ENCODE peak calls at places on chromosomes 3 and 15, in six cellular contexts. W, J, A, Z, M and P are unnamed samples.

GRCh38 chr15:100812802-100813201 is 66.8 kb upstream of the ALDH1A3 start:
- DNase-seq in J (no peak), Z (no peak), M (no peak), A (no peak), W (no peak), P (no peak)

GRCh38 chr3:10816019-10816862 is at the start of gene SLC6A11:
- DNase-seq in A (no peak), Z (no peak), M (no peak), J (no peak), W (no peak), P (no peak)

GRCh38 chr15:44490628-44491027 is 46.3 kb upstream of the EIF3J start:
- DNase-seq in W (no peak), Z (no peak), A (no peak), J (no peak), M (no peak), P (no peak)

GRCh38 chr15:59741274-59741906 is 52.3 kb upstream of the BNIP2 start:
- DNase-seq in Z (peak), M (no peak), A (no peak), J (no peak), W (no peak), P (no peak)

GRCh38 chr3:122271246-122271898 is 53.7 kb upstream of the CSTA start:
- DNase-seq in J (no peak), M (no peak), Z (no peak), A (no peak), W (no peak), P (no peak)

GRCh38 chr15:45714501-45715488 is 80.0 kb downstream of the SQOR start:
- DNase-seq in M (peak), Z (peak), A (peak), W (peak), J (no peak), P (peak)

GRCh38 chr3:126197854-126198584 is 17.6 kb upstream of the ALDH1L1 start:
- DNase-seq in A (peak), M (peak), W (peak), J (peak), Z (peak), P (peak)

GRCh38 chr15:63083046-63083445 is 38.6 kb upstream of the LACTB start:
- DNase-seq in W (no peak), A (peak), M (peak), Z (no peak), J (no peak), P (no peak)

DNA sequence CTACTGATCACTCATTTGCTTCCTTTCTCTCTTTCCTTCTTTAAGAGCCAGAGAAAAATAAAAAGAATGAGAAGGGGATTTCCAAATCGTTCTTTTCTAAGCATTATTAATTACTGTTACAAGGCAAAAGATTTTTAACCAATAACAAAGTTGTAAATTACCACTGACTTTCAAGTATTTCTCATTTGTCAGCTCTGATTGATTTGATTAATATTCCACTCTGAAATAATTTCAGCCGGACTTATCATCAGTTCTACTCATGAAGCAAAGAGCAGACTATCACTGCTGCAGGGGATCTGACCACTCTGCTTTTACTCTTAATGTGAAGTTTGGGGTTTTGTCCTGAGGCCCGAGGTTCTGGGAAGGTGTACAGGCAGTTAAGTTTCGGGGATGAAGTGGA is 19.8 kb downstream of the NR2F2 start:
- DNase-seq in Z (no peak), M (no peak), W (no peak), A (no peak), J (no peak), P (no peak)
- H3K4me3 ChIP-seq in Z (no peak), M (no peak), W (no peak), A (no peak), J (peak), P (no peak)

GRCh38 chr3:170323371-170323770 is 34.1 kb upstream of the SKIL start:
- DNase-seq in W (no peak), Z (no peak), A (no peak), M (no peak), J (no peak), P (no peak)

GRCh38 chr3:170321326-170322034 is 36.0 kb upstream of the SKIL start:
- DNase-seq in Z (no peak), A (no peak), M (no peak), J (no peak), W (no peak), P (no peak)

GRCh38 chr3:170320471-170321121 is 36.9 kb upstream of the SKIL start:
- DNase-seq in A (no peak), W (no peak), J (no peak), M (no peak), Z (no peak), P (no peak)

GRCh38 chr3:170324962-170325361 is 32.6 kb upstream of the SKIL start:
- DNase-seq in M (no peak), Z (no peak), J (no peak), W (no peak), A (no peak), P (no peak)

DNA sequence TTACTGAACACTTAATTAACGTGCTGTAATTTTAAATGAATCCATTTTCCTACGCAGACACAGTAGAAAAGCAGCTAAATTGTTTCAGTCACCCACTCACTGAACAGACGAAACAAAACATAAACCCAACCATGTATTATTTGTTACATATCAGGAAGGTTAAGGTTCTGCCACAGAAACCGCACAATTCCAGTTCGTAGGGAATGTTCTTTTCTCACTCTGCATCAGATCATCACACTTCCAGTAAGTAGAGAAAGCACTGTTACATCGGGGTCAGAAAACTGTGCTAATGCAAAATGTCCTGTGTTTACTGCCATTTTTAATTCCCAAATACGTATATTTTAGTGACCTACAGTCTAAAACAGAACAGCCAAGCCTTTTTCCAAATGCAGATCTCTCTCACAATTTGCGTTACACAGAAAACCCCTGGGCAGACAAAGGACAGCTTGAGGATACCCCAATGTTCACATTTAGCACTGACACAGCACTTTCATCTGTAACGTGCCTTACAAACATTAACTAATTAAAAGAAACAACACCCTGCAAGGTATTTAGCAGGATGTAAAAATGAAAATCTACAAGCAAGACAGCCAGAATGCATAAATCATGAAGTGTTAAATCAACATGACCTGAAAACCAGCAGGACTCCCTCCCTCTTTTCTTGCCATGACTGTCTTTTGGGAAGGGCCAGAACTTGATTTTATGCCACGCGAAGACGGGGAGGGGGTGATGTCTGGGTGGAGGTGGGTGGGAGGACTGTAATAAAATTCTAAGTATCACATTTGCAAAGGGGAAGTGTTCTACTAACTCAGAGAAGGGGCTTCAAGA is 34.8 kb upstream of the SKIL start:
- DNase-seq in W (no peak), Z (no peak), A (no peak), J (no peak), M (no peak), P (no peak)
- TF ChIP-seq EP300 in W (no peak), Z (no peak), A (no peak), J (no peak), M (no peak), P (no peak)

GRCh38 chr3:128805771-128806170 is 73.6 kb upstream of the ACAD9 start:
- DNase-seq in W (no peak), A (no peak), M (no peak), J (no peak), Z (no peak), P (no peak)

GRCh38 chr3:128803307-128803706 is 76.1 kb upstream of the ACAD9 start:
- DNase-seq in Z (no peak), J (no peak), A (no peak), W (no peak), M (no peak), P (no peak)

GRCh38 chr3:128804017-128804816 is 75.2 kb upstream of the ACAD9 start:
- DNase-seq in M (no peak), J (no peak), A (no peak), W (no peak), Z (no peak), P (no peak)

GRCh38 chr3:128806588-128806987 is 72.8 kb upstream of the ACAD9 start:
- DNase-seq in M (no peak), Z (no peak), J (no peak), A (no peak), W (no peak), P (no peak)

DNA sequence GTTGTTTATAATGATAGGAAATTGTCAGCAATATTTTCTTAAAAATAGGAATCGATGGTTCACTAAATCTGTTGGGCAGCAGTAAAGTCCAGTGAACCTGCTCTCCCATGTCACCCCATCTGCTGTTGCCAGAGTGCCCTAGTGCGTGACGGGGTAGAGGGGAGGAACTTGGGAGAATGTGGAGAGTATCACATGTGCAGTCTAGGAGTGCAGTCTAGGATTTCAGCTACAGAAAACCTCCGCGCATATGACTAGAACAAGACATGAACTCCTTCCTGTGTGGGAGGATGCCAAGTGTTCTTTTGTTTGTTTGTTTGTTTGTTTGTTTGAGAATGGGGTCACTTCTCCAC is 74.6 kb upstream of the ACAD9 start:
- DNase-seq in Z (no peak), M (no peak), W (no peak), J (no peak), A (no peak), P (no peak)
- H3K4me3 ChIP-seq in Z (no peak), M (no peak), W (no peak), J (no peak), A (peak), P (no peak)

GRCh38 chr3:86229086-86229774 is 761.7 kb downstream of the VGLL3 start:
- DNase-seq in A (no peak), W (no peak), M (no peak), Z (peak), J (no peak), P (no peak)
- TF ChIP-seq EP300 in A (no peak), W (no peak), M (no peak), Z (no peak), J (no peak), P (no peak)

GRCh38 chr15:57319919-57320542 is 56.3 kb upstream of the CGNL1 start:
- DNase-seq in A (no peak), J (no peak), M (no peak), W (no peak), Z (no peak), P (no peak)
- H3K4me3 ChIP-seq in A (no peak), J (no peak), M (no peak), W (no peak), Z (no peak), P (no peak)

DNA sequence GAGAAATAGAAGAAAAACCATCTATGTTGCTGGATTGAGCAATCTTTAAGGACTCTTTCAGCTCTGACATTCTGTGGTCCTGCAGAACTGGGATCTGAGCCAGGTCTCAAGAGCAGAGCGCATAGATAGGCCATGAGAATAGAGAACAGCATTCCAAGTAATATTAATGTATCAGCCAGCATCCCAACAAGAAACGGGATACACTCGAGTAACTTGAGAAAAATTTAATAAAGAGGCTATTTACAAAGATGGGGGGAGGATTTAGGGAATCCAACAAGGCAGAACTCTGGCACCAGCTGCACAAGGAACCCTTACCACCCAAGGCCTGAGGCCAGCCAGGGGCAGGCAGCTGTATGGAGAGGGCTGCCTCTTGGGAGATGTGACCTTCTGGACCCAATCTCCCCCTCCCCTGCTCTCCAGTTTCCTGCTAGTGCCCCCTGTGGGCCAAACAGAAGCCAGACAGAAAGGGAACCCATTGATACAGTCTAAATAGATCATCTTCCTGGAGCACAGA is 8.2 kb downstream of the TMOD2 start:
- DNase-seq in A (peak), M (peak), Z (no peak), J (peak), W (no peak), P (no peak)
- TF ChIP-seq EP300 in A (no peak), M (no peak), Z (no peak), J (no peak), W (no peak), P (no peak)

DNA sequence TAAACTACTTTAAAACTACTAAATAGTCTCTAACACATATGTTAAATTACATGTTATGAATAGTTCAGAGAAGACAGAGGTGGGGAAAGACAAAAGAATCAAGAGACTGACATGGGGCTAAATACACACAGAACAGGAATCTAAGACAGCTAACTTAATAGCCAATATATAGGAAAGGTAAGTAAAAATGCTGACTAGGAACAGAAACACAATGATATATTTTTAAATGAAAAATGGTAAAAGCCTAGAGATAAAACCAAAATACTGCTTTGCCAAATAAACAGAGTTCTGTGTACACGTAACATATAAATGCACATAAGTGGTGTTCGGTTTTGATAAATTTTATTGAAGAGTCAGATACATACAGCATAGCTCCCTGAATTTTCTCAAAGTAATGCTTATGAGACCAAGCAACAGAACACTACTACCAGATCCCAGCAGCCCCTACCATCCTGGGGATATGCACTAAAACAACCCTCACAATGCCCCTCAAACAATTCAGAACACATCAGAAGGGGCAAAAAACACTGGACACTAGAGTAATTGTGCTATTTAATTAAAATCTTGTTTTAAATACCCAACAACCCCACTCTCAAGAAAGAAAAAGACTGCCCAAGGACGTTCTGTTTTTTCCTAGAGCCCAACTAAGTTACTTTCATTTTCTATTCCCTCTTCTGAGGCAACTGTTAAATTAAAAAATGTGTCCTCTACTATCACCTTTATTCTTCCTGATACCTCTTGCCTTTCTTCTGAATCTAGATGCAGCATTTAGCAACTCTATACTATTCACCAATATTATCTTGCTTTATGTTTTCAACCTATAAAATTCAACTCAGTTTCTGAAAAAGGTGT is 121.1 kb downstream of the ADAM10 start:
- DNase-seq in M (no peak), A (no peak), W (no peak), J (no peak), Z (no peak), P (no peak)
- H3K4me3 ChIP-seq in M (peak), A (peak), W (no peak), J (peak), Z (peak), P (no peak)

DNA sequence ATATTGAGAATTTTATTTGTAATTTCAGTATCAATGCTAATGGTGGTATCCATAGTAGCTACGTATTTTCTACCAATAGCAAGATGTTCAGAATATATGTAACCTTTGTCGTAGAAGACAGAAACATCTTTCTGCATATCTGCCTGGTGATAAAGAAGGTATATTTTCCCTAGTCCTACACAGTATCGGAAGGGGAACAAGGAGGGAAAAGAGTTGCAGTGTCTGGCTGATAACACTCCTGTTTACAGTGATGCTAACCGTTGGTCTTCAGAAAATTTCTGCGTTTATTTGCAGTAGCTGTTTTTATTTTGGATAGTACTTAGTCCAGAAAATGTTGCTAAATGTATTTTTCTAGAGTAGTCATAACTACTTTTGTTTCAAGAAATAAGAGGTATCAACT is 25.2 kb downstream of the TSC22D2 start:
- DNase-seq in A (no peak), W (no peak), Z (no peak), M (no peak), J (no peak), P (no peak)
- TF ChIP-seq EP300 in A (no peak), W (no peak), Z (no peak), M (no peak), J (no peak), P (no peak)